ENCODE peak calls at places on chromosomes 5 and 9, in ten cellular contexts. D is activated T-cell treated with anti-CD3 and anti-CD28 coated beads, Interleukin-2, amount 50 U/mL, for 4 hours; F is kidney epithelial cell; Q is nucleus accumbens; Y is renal cortical epithelial cell; I is lung microvascular endothelial cell; K is NCI-H1417; E is endothelial cell; H is HEK293T; V is activated naive CD8-positive, alpha-beta T cell treated with anti-CD3 and anti-CD28 coated beads, Interleukin-2, amount 50 U/mL, for 24 hours. L is an unnamed sample.

GRCh38 chr5:2383678-2384025 is 367.8 kb downstream of the IRX2 start:
- DNase-seq in H (no peak), E (no peak), I (no peak), Y (no peak), D (no peak), Q (no peak), K (no peak), F (no peak), V (no peak), L (no peak)

GRCh38 chr9:127531676-127532075 is 80.4 kb downstream of the LRSAM1 start:
- DNase-seq in E (no peak), I (peak; percentile 70), K (no peak), D (no peak), Y (no peak), F (no peak), Q (no peak), V (no peak), H (no peak), L (no peak)

GRCh38 chr9:88183798-88184495 is 45.7 kb upstream of the SPATA31C2 start:
- DNase-seq in V (no peak), F (no peak), D (no peak), E (no peak), K (no peak), Q (no peak), Y (no peak), I (peak; percentile 3), H (no peak), L (no peak)

GRCh38 chr5:62596691-62597090 is 18.1 kb downstream of the LRRC70 start:
- DNase-seq in D (no peak), I (no peak), V (no peak), Y (no peak), E (no peak), H (no peak), Q (no peak), K (no peak), F (no peak), L (no peak)

GRCh38 chr9:121876658-121877271 is 216.3 kb downstream of the TTLL11 start:
- DNase-seq in E (no peak), V (no peak), F (no peak), Q (no peak), K (no peak), Y (peak; percentile 85), D (no peak), H (no peak), I (no peak), L (peak; percentile 22)

GRCh38 chr5:157217289-157218024 is 36.8 kb downstream of the ITK start:
- DNase-seq in Q (no peak), V (no peak), I (no peak), Y (peak; percentile 9), H (no peak), E (no peak), D (peak; percentile 74), F (no peak), K (no peak), L (no peak)

GRCh38 chr9:34219421-34219820 is 40.6 kb downstream of the UBAP1 start:
- DNase-seq in Q (no peak), Y (no peak), K (no peak), I (no peak), V (no peak), H (no peak), D (no peak), E (no peak), F (no peak), L (no peak)

GRCh38 chr9:21873540-21874221 is 71.2 kb downstream of the MTAP start:
- DNase-seq in V (no peak), I (peak; percentile 85), F (peak; percentile 34), D (no peak), Y (peak; percentile 84), K (no peak), E (no peak), Q (no peak), H (no peak), L (peak; percentile 86)

GRCh38 chr9:127919253-127919815 is 2.5 kb upstream of the ST6GALNAC4 start:
- DNase-seq in V (peak; percentile 63), H (no peak), D (no peak), Q (peak; percentile 35), Y (peak; percentile 100), E (no peak), F (peak; percentile 100), I (peak; percentile 98), K (no peak), L (peak; percentile 100)